ENCODE peak calls at places on chromosomes 12 and 14, in four cellular contexts. One of them, this sample, is unnamed.

GRCh38 chr14:37223947-37224474 is 26.3 kb downstream of the MIPOL1 start:
- DNase-seq in ovary: no peak
- DNase-seq in heart left ventricle: no peak
- DNase-seq in uterus: no peak
- DNase-seq in this sample: no peak

GRCh38 chr14:22689186-22689585 is 45.0 kb upstream of the OR6J1 start:
- DNase-seq in ovary: no peak
- DNase-seq in heart left ventricle: no peak
- DNase-seq in uterus: peak
- DNase-seq in this sample: no peak

GRCh38 chr14:104093366-104094055 is 8.0 kb downstream of the ASPG start:
- DNase-seq in ovary: no peak
- DNase-seq in heart left ventricle: peak
- DNase-seq in uterus: no peak
- DNase-seq in this sample: no peak

GRCh38 chr12:120817559-120818330 is 86.4 kb downstream of the SPPL3 start:
- DNase-seq in ovary: no peak
- DNase-seq in heart left ventricle: no peak
- DNase-seq in uterus: no peak
- DNase-seq in this sample: no peak

GRCh38 chr12:109797905-109798669 is 35.1 kb downstream of the TRPV4 start:
- DNase-seq in ovary: no peak
- DNase-seq in heart left ventricle: no peak
- DNase-seq in uterus: no peak
- DNase-seq in this sample: no peak

GRCh38 chr14:56351861-56352260 is 227.7 kb upstream of the TMEM260 start:
- DNase-seq in ovary: no peak
- DNase-seq in heart left ventricle: no peak
- DNase-seq in uterus: no peak
- DNase-seq in this sample: no peak

GRCh38 chr12:89833337-89834252 is 125.0 kb upstream of the ATP2B1 start:
- DNase-seq in ovary: no peak
- DNase-seq in heart left ventricle: no peak
- DNase-seq in uterus: no peak
- DNase-seq in this sample: no peak

GRCh38 chr12:115611477-115611876 is 666.0 kb downstream of the MED13L start:
- DNase-seq in ovary: no peak
- DNase-seq in heart left ventricle: peak
- DNase-seq in uterus: no peak
- DNase-seq in this sample: peak

GRCh38 chr12:123035841-123036240 is 55.4 kb downstream of the ARL6IP4 start:
- DNase-seq in ovary: no peak
- DNase-seq in heart left ventricle: no peak
- DNase-seq in uterus: no peak
- DNase-seq in this sample: peak

GRCh38 chr14:61461808-61462275 is 140.5 kb downstream of the PRKCH start:
- DNase-seq in ovary: peak
- DNase-seq in heart left ventricle: no peak
- DNase-seq in uterus: no peak
- DNase-seq in this sample: peak

GRCh38 chr12:110234197-110235154 is 46.6 kb upstream of the ATP2A2 start:
- DNase-seq in ovary: no peak
- DNase-seq in heart left ventricle: no peak
- DNase-seq in uterus: no peak
- DNase-seq in this sample: no peak

GRCh38 chr12:52349196-52349595 is 18.1 kb downstream of the KRT85 start:
- DNase-seq in ovary: no peak
- DNase-seq in heart left ventricle: no peak
- DNase-seq in uterus: no peak
- DNase-seq in this sample: no peak

GRCh38 chr12:105107176-105107496 is 395 bp upstream of the WASHC4 start:
- DNase-seq in ovary: no peak
- DNase-seq in heart left ventricle: no peak
- DNase-seq in uterus: no peak
- DNase-seq in this sample: no peak

GRCh38 chr14:64293976-64294671 is at the start of gene ESR2:
- DNase-seq in ovary: peak
- DNase-seq in heart left ventricle: peak
- DNase-seq in uterus: peak
- DNase-seq in this sample: peak

GRCh38 chr12:58529114-58529665 is 391.1 kb downstream of the LRIG3 start:
- DNase-seq in ovary: no peak
- DNase-seq in heart left ventricle: no peak
- DNase-seq in uterus: no peak
- DNase-seq in this sample: peak

GRCh38 chr12:13173012-13173441 is 23.5 kb upstream of the EMP1 start:
- DNase-seq in ovary: no peak
- DNase-seq in heart left ventricle: no peak
- DNase-seq in uterus: peak
- DNase-seq in this sample: no peak

GRCh38 chr14:105503296-105503640 is 12.2 kb downstream of the TEDC1 start:
- DNase-seq in ovary: no peak
- DNase-seq in heart left ventricle: no peak
- DNase-seq in uterus: no peak
- DNase-seq in this sample: no peak

GRCh38 chr14:94517641-94518257 is 8.5 kb upstream of the SERPINA12 start:
- DNase-seq in ovary: no peak
- DNase-seq in heart left ventricle: no peak
- DNase-seq in uterus: no peak
- DNase-seq in this sample: peak

GRCh38 chr12:105212431-105212830 is 23.5 kb downstream of the APPL2 start:
- DNase-seq in ovary: no peak
- DNase-seq in heart left ventricle: no peak
- DNase-seq in uterus: no peak
- DNase-seq in this sample: no peak

GRCh38 chr12:10031318-10031717 is 836 bp downstream of the CLEC9A start:
- DNase-seq in ovary: no peak
- DNase-seq in heart left ventricle: no peak
- DNase-seq in uterus: no peak
- DNase-seq in this sample: no peak

GRCh38 chr12:98735821-98736220 is 90.7 kb downstream of the APAF1 start:
- DNase-seq in ovary: no peak
- DNase-seq in heart left ventricle: no peak
- DNase-seq in uterus: no peak
- DNase-seq in this sample: no peak

GRCh38 chr14:37142835-37143499 is 29.4 kb downstream of the SLC25A21 start:
- DNase-seq in ovary: no peak
- DNase-seq in heart left ventricle: no peak
- DNase-seq in uterus: no peak
- DNase-seq in this sample: no peak

GRCh38 chr12:98698603-98699463 is 53.7 kb downstream of the APAF1 start:
- DNase-seq in ovary: peak
- DNase-seq in heart left ventricle: peak
- DNase-seq in uterus: peak
- DNase-seq in this sample: peak

GRCh38 chr12:101230547-101230946 is 20.5 kb upstream of the SLC5A8 start:
- DNase-seq in ovary: no peak
- DNase-seq in heart left ventricle: no peak
- DNase-seq in uterus: no peak
- DNase-seq in this sample: peak

GRCh38 chr12:31222620-31223222 is 103.2 kb downstream of the SINHCAF start:
- DNase-seq in ovary: no peak
- DNase-seq in heart left ventricle: no peak
- DNase-seq in uterus: no peak
- DNase-seq in this sample: no peak

GRCh38 chr12:15688202-15688736 is 100.9 kb downstream of the EPS8 start:
- DNase-seq in ovary: peak
- DNase-seq in heart left ventricle: peak
- DNase-seq in uterus: no peak
- DNase-seq in this sample: peak
- TF ChIP-seq POLR2A in ovary: peak
- TF ChIP-seq POLR2A in heart left ventricle: peak
- TF ChIP-seq POLR2A in uterus: no peak
- TF ChIP-seq POLR2A in this sample: peak

GRCh38 chr12:664779-665092 is 1.5 kb upstream of the NINJ2 start:
- DNase-seq in ovary: no peak
- DNase-seq in heart left ventricle: no peak
- DNase-seq in uterus: no peak
- DNase-seq in this sample: no peak
- TF ChIP-seq POLR2A in ovary: no peak
- TF ChIP-seq POLR2A in heart left ventricle: no peak
- TF ChIP-seq POLR2A in uterus: no peak
- TF ChIP-seq POLR2A in this sample: no peak

DNA sequence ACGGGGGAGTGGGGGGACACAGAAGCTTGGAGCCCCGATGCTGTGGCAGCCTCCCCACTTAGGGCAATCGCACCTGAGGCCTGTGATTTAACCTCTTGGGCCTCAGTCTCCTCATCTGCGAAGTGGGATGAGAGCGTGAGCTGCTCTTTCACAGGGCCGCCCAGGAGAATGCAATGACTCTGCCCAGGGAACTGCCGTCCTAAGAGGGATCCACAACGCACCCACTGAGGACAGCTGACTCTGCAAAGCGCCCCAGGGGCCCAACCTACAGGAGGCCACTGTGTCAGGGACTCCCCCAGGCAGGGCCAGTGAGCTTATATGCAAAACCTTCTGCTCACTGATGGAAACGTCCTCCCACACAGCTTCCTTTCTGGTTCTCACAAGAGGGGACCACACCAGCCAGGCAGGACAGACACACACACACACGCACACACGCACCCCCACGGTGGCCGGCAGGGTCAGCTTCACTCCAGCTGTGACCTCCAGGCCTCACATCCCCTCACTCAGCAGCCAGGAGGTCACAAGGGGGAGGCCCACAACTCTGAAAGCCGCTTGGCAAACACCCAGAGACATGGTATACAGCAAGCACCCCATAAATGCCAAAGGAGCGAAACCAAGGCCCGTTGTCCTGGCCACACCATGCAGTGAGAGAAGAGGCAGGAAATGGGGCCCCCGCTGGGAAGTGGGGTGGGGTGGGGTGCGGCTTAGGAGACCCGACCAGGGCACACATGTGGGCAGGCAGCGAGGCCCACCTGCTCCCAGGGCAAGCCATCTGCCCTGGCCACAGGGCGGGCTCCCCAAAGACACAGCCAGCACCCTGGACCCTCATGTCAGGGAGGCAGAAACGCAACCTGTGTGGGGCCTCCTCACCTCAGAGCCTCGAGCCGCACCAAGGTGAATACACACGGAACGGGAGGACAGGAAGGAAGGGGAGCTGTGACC is 73.3 kb downstream of the NCOR2 start:
- DNase-seq in ovary: no peak
- DNase-seq in heart left ventricle: no peak
- DNase-seq in uterus: no peak
- DNase-seq in this sample: no peak
- TF ChIP-seq POLR2A in ovary: no peak
- TF ChIP-seq POLR2A in heart left ventricle: no peak
- TF ChIP-seq POLR2A in uterus: no peak
- TF ChIP-seq POLR2A in this sample: no peak

GRCh38 chr12:64088431-64089349 is 133.4 kb downstream of the KICS2 start:
- DNase-seq in ovary: peak
- DNase-seq in heart left ventricle: peak
- DNase-seq in uterus: peak
- DNase-seq in this sample: peak
- TF ChIP-seq POLR2A in ovary: no peak
- TF ChIP-seq POLR2A in heart left ventricle: no peak
- TF ChIP-seq POLR2A in uterus: no peak
- TF ChIP-seq POLR2A in this sample: peak

DNA sequence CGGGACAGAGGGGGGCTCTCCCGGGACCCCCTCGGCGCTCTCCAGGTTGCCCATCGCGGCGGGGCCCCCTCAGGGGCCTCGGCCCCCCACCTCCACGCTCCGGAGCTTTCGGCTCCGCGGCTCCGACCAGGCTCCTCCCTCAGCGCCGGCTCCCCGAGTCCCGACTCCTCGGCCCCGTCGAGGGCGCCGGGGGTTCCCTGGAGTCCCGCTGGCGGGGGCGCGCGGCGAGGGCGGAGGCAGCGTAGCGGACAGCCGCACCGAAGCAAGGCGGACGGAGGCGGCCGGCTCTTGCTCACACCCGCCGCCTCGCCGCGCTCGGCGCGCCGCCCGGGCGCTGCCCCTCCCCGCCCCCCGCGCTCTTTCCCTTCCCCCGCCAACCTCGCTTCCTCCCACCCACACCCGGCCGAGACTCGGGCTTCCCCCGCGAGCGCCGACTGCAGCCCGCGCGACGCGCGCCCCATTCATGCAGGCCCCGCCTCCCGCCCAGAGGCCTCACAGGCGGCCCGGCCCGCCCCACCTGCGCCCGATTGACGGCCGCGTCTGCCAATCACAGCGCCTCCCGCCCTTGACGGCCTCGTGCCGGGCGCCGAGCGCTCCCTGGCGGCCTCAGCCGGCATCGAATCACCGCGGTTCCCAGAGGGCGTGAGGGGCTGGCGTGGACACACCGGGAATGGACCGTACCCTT is at the start of gene FMNL3:
- DNase-seq in ovary: peak
- DNase-seq in heart left ventricle: peak
- DNase-seq in uterus: peak
- DNase-seq in this sample: peak
- TF ChIP-seq POLR2A in ovary: peak
- TF ChIP-seq POLR2A in heart left ventricle: peak
- TF ChIP-seq POLR2A in uterus: no peak
- TF ChIP-seq POLR2A in this sample: peak

DNA sequence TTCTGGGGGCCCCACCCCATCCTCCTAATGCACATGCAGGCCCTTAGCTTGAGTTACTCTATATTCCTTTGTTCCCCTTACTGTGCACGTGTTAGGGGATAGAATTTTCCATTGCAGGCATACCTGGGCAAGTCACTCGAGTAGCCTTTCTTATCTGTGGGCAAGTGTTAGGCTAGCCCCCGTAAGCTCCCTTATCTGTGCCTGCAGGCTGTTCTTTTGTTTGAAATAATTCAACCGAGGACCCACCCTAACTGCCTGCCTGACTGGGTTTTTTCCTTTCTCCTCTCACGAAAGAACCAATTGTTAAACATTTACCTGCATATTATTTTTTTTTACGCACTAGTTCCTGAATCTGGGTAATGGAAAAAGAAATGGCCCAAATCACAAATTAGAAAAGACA is 21.3 kb upstream of the BCAT1 start:
- DNase-seq in ovary: no peak
- DNase-seq in heart left ventricle: no peak
- DNase-seq in uterus: no peak
- DNase-seq in this sample: no peak
- TF ChIP-seq POLR2A in ovary: no peak
- TF ChIP-seq POLR2A in heart left ventricle: no peak
- TF ChIP-seq POLR2A in uterus: no peak
- TF ChIP-seq POLR2A in this sample: no peak

DNA sequence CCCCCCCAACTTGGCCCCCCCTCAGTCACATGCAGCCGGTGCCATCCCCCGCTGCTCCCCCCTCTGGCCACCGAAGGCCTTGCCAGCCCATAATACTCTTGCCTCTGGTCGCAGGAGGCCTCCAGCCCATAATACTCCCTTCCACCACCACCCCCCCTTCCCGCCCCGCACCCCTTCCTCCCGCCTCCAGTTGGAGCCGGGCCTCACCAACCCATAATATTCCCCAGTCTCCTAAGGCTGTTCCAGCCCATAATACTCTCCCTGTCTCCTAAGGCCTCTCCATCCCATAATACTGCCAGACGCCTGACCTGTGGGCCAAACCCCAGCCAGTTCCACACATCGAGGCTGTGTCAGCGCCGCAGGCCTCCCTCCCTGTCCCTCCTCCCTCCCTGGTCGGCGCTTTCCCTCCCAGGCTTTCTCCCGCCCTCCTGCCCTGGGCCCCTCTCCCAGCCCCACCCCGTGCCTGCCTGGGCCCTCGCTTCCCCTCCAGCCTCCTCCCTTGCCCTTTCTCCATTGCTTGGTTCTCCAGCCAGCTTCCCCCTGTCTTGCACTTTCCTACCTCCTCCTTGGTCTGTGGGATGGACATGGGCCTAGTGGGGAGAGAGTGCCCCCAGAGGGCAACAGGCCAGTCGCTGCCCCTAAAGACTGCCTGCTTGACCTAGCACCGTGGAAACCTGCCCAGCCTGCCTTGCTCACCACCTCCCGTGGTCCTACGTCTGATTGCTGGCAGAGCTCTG is 6.8 kb upstream of the CHD4 start:
- DNase-seq in ovary: peak
- DNase-seq in heart left ventricle: peak
- DNase-seq in uterus: peak
- DNase-seq in this sample: peak
- TF ChIP-seq POLR2A in ovary: no peak
- TF ChIP-seq POLR2A in heart left ventricle: no peak
- TF ChIP-seq POLR2A in uterus: no peak
- TF ChIP-seq POLR2A in this sample: no peak

This sample was measured in adrenal gland.